ENCODE peak calls at places on chromosomes 5 and 9, in five cellular contexts. X is fibroblast of lung, O is body of pancreas, Z is IMR-90, C is spleen. F is an unnamed sample.

GRCh38 chr5:138352722-138353549 is 451 bp downstream of the KDM3B start:
- DNase-seq in O (peak; percentile 65), C (peak; percentile 94), X (peak; percentile 56), Z (peak; percentile 47), F (peak; percentile 80)

GRCh38 chr5:16550316-16550952 is 66.4 kb downstream of the RETREG1 start:
- DNase-seq in O (peak; percentile 68), C (no peak), Z (peak; percentile 49), X (peak; percentile 53), F (no peak)

GRCh38 chr9:21653091-21653490 is 149.3 kb upstream of the MTAP start:
- DNase-seq in O (no peak), Z (peak; percentile 71), X (no peak), C (no peak), F (no peak)

GRCh38 chr5:116531117-116531516 is 43.5 kb downstream of the SEMA6A start:
- DNase-seq in C (no peak), X (no peak), Z (no peak), O (no peak), F (no peak)

GRCh38 chr9:120689860-120690259 is 24.4 kb downstream of the MEGF9 start:
- DNase-seq in O (no peak), Z (peak; percentile 46), X (peak; percentile 6), C (no peak), F (no peak)

GRCh38 chr5:114449836-114450515 is 88.1 kb downstream of the KCNN2 start:
- DNase-seq in X (peak; percentile 61), C (peak; percentile 79), O (peak; percentile 70), Z (peak; percentile 72), F (peak; percentile 79)

GRCh38 chr5:322281-322941 is 897 bp downstream of the AHRR start:
- DNase-seq in Z (peak; percentile 36), C (no peak), X (peak; percentile 23), O (no peak), F (no peak)

GRCh38 chr5:65737842-65738241 is 15.8 kb downstream of the NLN start:
- DNase-seq in Z (no peak), X (no peak), O (no peak), C (no peak), F (no peak)

GRCh38 chr5:67149057-67149634 is 47.5 kb downstream of the CD180 start:
- DNase-seq in Z (no peak), X (peak; percentile 4), C (no peak), O (no peak), F (no peak)

GRCh38 chr9:98215821-98216220 is 23.4 kb upstream of the CORO2A start:
- DNase-seq in O (no peak), C (peak; percentile 53), X (no peak), Z (no peak), F (no peak)
- TF ChIP-seq CTCF in O (peak; percentile 21), C (no peak), X (peak; percentile 53), Z (peak; percentile 32), F (no peak)

GRCh38 chr5:53160895-53161294 is 51.3 kb upstream of the MOCS2 start:
- DNase-seq in Z (no peak), C (no peak), X (no peak), O (no peak), F (no peak)
- H3K27ac ChIP-seq in Z (no peak overlapping the region), C (no peak overlapping the region), X (no peak overlapping the region), O (no peak overlapping the region), F (no peak overlapping the region)

DNA sequence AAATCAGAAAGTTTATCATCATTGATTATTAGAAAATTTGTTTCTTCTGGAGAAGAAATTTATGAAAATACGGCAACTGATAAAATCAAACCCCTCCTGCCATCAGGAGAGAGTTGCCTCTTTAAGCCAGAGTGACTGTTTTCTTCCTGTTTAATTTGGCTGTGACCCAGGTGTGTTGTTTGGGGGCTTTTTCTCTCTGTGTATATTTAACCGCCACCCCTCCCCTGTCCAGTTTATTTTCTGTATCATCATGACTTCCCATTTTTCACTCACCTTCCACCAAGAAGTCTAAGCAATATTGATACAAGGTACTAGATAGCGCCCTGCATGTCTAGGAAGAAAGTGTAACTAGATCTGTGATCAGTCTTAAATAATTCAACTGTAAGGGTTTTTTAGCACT is 50.1 kb downstream of the FAM78A start:
- DNase-seq in O (no peak), C (no peak), Z (no peak), X (no peak), F (no peak)
- TF ChIP-seq CTCF in O (no peak), C (no peak), Z (no peak), X (no peak), F (no peak)

GRCh38 chr5:174520420-174521396 is 203.7 kb upstream of the MSX2 start:
- DNase-seq in O (peak; percentile 51), X (no peak), C (no peak), Z (peak; percentile 17), F (no peak)
- H3K27ac ChIP-seq in O (no peak overlapping the region), X (no peak overlapping the region), C (no peak overlapping the region), Z (no peak overlapping the region), F (no peak overlapping the region)

F was measured in sigmoid colon.